ENCODE peak calls at places on chromosomes 5 and 9, in five cellular contexts. M is HS-27A, B is T-helper 2 cell, H is cardiac fibroblast, R is mammary epithelial cell. O is an unnamed sample.

GRCh38 chr5:7565559-7565958 is 169.6 kb downstream of the ADCY2 start:
- DNase-seq in M (no peak), B (no peak), H (no peak), R (no peak), O (no peak)

GRCh38 chr5:158609729-158610128 is 490.0 kb downstream of the EBF1 start:
- DNase-seq in M (no peak), B (no peak), H (no peak), R (no peak), O (no peak)

GRCh38 chr5:63963080-63963735 is 963 bp upstream of the HTR1A start:
- DNase-seq in M (peak; percentile 7), B (no peak), H (peak; percentile 85), R (peak; percentile 53), O (peak; percentile 78)

GRCh38 chr9:121634800-121635261 is 16.6 kb upstream of the DAB2IP start:
- DNase-seq in M (no peak), B (no peak), H (peak; percentile 13), R (no peak), O (no peak)

GRCh38 chr5:34854459-34855174 is 15.7 kb downstream of the TTC23L start:
- DNase-seq in M (no peak), B (no peak), H (no peak), R (no peak), O (peak; percentile 90)

GRCh38 chr5:135667662-135668061 is 88.9 kb upstream of the CXCL14 start:
- DNase-seq in M (no peak), B (no peak), H (no peak), R (peak; percentile 62), O (no peak)

GRCh38 chr5:2471152-2471879 is 280.2 kb downstream of the IRX2 start:
- DNase-seq in M (no peak), B (no peak), H (no peak), R (no peak), O (no peak)

GRCh38 chr5:100623719-100624118 is 88.5 kb downstream of the FAM174A start:
- DNase-seq in M (no peak), B (no peak), H (peak; percentile 65), R (peak; percentile 24), O (peak; percentile 18)

GRCh38 chr9:84436386-84437114 is 96.0 kb upstream of the SLC28A3 start:
- DNase-seq in M (no peak), B (no peak), H (no peak), R (no peak), O (no peak)

GRCh38 chr9:132557159-132557558 is 25.2 kb upstream of the BARHL1 start:
- DNase-seq in M (no peak), B (no peak), H (no peak), R (no peak), O (no peak)

GRCh38 chr9:100099722-100100042 is 639 bp downstream of the INVS start:
- DNase-seq in M (no peak), B (no peak), H (no peak), R (no peak), O (no peak)

GRCh38 chr9:133714606-133715294 is 23.4 kb downstream of the SARDH start:
- DNase-seq in M (no peak), B (no peak), H (peak; percentile 93), R (no peak), O (peak; percentile 58)

GRCh38 chr5:135826221-135826525 is 8.3 kb upstream of the SLC25A48 start:
- DNase-seq in M (no peak), B (no peak), H (no peak), R (no peak), O (no peak)